ENCODE peak calls at places on chromosome 3, in seven cellular contexts. One of them, this sample, is unnamed.

GRCh38 chr3:15284121-15284889 is 48.1 kb downstream of the SH3BP5 start:
- DNase-seq in astrocyte of the spinal cord: no peak
- DNase-seq in uterus: no peak
- DNase-seq in cardiac fibroblast: peak
- DNase-seq in astrocyte: peak
- DNase-seq in CD8-positive, alpha-beta T cell: no peak
- DNase-seq in heart right ventricle: peak
- DNase-seq in this sample: no peak

GRCh38 chr3:49017978-49018706 is at the start of gene DALRD3:
- DNase-seq in CD8-positive, alpha-beta T cell: peak
- DNase-seq in astrocyte: peak
- DNase-seq in cardiac fibroblast: peak
- DNase-seq in uterus: peak
- DNase-seq in heart right ventricle: peak
- DNase-seq in astrocyte of the spinal cord: peak
- DNase-seq in this sample: no peak

GRCh38 chr3:158727499-158728377 is 4.5 kb downstream of the RARRES1 start:
- DNase-seq in uterus: no peak
- DNase-seq in heart right ventricle: peak
- DNase-seq in astrocyte: peak
- DNase-seq in cardiac fibroblast: peak
- DNase-seq in astrocyte of the spinal cord: peak
- DNase-seq in CD8-positive, alpha-beta T cell: peak
- DNase-seq in this sample: peak

GRCh38 chr3:52253314-52254260 is 8.0 kb downstream of the PPM1M start:
- DNase-seq in CD8-positive, alpha-beta T cell: peak
- DNase-seq in cardiac fibroblast: no peak
- DNase-seq in heart right ventricle: no peak
- DNase-seq in astrocyte: no peak
- DNase-seq in astrocyte of the spinal cord: no peak
- DNase-seq in uterus: no peak
- DNase-seq in this sample: peak

GRCh38 chr3:9951598-9951961 is 628 bp downstream of the PRRT3 start:
- DNase-seq in heart right ventricle: no peak
- DNase-seq in astrocyte of the spinal cord: no peak
- DNase-seq in cardiac fibroblast: no peak
- DNase-seq in astrocyte: no peak
- DNase-seq in CD8-positive, alpha-beta T cell: no peak
- DNase-seq in uterus: no peak
- DNase-seq in this sample: no peak

GRCh38 chr3:178971614-178972013 is 100.0 kb downstream of the ZMAT3 start:
- DNase-seq in astrocyte of the spinal cord: no peak
- DNase-seq in uterus: no peak
- DNase-seq in astrocyte: peak
- DNase-seq in CD8-positive, alpha-beta T cell: no peak
- DNase-seq in cardiac fibroblast: no peak
- DNase-seq in heart right ventricle: no peak
- DNase-seq in this sample: no peak

GRCh38 chr3:48716508-48716981 is 476 bp downstream of the IP6K2 start:
- DNase-seq in heart right ventricle: peak
- DNase-seq in uterus: no peak
- DNase-seq in astrocyte of the spinal cord: no peak
- DNase-seq in CD8-positive, alpha-beta T cell: peak
- DNase-seq in astrocyte: no peak
- DNase-seq in cardiac fibroblast: no peak
- DNase-seq in this sample: no peak

GRCh38 chr3:66795365-66795764 is 202.7 kb upstream of the KBTBD8 start:
- DNase-seq in astrocyte of the spinal cord: peak
- DNase-seq in uterus: no peak
- DNase-seq in astrocyte: no peak
- DNase-seq in CD8-positive, alpha-beta T cell: no peak
- DNase-seq in heart right ventricle: no peak
- DNase-seq in cardiac fibroblast: no peak
- DNase-seq in this sample: no peak

GRCh38 chr3:118884748-118885206 is 149.9 kb downstream of the IGSF11 start:
- DNase-seq in cardiac fibroblast: peak
- DNase-seq in astrocyte of the spinal cord: peak
- DNase-seq in uterus: no peak
- DNase-seq in heart right ventricle: peak
- DNase-seq in CD8-positive, alpha-beta T cell: peak
- DNase-seq in astrocyte: peak
- DNase-seq in this sample: peak

GRCh38 chr3:114365268-114365667 is 71.4 kb downstream of the TIGIT start:
- DNase-seq in astrocyte of the spinal cord: no peak
- DNase-seq in heart right ventricle: no peak
- DNase-seq in uterus: no peak
- DNase-seq in CD8-positive, alpha-beta T cell: no peak
- DNase-seq in cardiac fibroblast: peak
- DNase-seq in astrocyte: no peak
- DNase-seq in this sample: no peak

GRCh38 chr3:73602171-73602570 is 22.6 kb downstream of the PDZRN3 start:
- DNase-seq in CD8-positive, alpha-beta T cell: no peak
- DNase-seq in heart right ventricle: no peak
- DNase-seq in astrocyte: peak
- DNase-seq in cardiac fibroblast: peak
- DNase-seq in astrocyte of the spinal cord: peak
- DNase-seq in uterus: no peak
- DNase-seq in this sample: no peak

GRCh38 chr3:43852066-43852465 is 161.3 kb downstream of the ABHD5 start:
- DNase-seq in cardiac fibroblast: no peak
- DNase-seq in heart right ventricle: no peak
- DNase-seq in CD8-positive, alpha-beta T cell: no peak
- DNase-seq in uterus: no peak
- DNase-seq in astrocyte: peak
- DNase-seq in astrocyte of the spinal cord: peak
- DNase-seq in this sample: no peak

GRCh38 chr3:126704494-126705214 is 614 bp downstream of the CHCHD6 start:
- DNase-seq in astrocyte of the spinal cord: peak
- DNase-seq in uterus: no peak
- DNase-seq in astrocyte: peak
- DNase-seq in cardiac fibroblast: no peak
- DNase-seq in CD8-positive, alpha-beta T cell: no peak
- DNase-seq in heart right ventricle: no peak
- DNase-seq in this sample: no peak

GRCh38 chr3:157475921-157476395 is 27.3 kb downstream of the VEPH1 start:
- DNase-seq in heart right ventricle: no peak
- DNase-seq in CD8-positive, alpha-beta T cell: no peak
- DNase-seq in astrocyte: peak
- DNase-seq in cardiac fibroblast: peak
- DNase-seq in astrocyte of the spinal cord: peak
- DNase-seq in uterus: no peak
- DNase-seq in this sample: no peak

GRCh38 chr3:186512570-186513302 is 31.4 kb downstream of the CRYGS start:
- DNase-seq in astrocyte of the spinal cord: no peak
- DNase-seq in CD8-positive, alpha-beta T cell: no peak
- DNase-seq in uterus: no peak
- DNase-seq in cardiac fibroblast: no peak
- DNase-seq in astrocyte: no peak
- DNase-seq in heart right ventricle: no peak
- DNase-seq in this sample: no peak

GRCh38 chr3:14363379-14363778 is 39.0 kb upstream of the SLC6A6 start:
- DNase-seq in CD8-positive, alpha-beta T cell: no peak
- DNase-seq in astrocyte: no peak
- DNase-seq in astrocyte of the spinal cord: no peak
- DNase-seq in uterus: no peak
- DNase-seq in heart right ventricle: no peak
- DNase-seq in cardiac fibroblast: no peak
- DNase-seq in this sample: no peak

GRCh38 chr3:33063651-33064051 is 33.3 kb downstream of the GLB1 start:
- DNase-seq in astrocyte: peak
- DNase-seq in heart right ventricle: no peak
- DNase-seq in uterus: no peak
- DNase-seq in cardiac fibroblast: peak
- DNase-seq in astrocyte of the spinal cord: no peak
- DNase-seq in CD8-positive, alpha-beta T cell: peak
- DNase-seq in this sample: no peak

GRCh38 chr3:35772364-35773009 is 133.2 kb downstream of the ARPP21 start:
- DNase-seq in astrocyte of the spinal cord: peak
- DNase-seq in astrocyte: peak
- DNase-seq in heart right ventricle: no peak
- DNase-seq in uterus: no peak
- DNase-seq in CD8-positive, alpha-beta T cell: no peak
- DNase-seq in cardiac fibroblast: no peak
- DNase-seq in this sample: no peak

GRCh38 chr3:156751461-156752025 is 74.6 kb upstream of the LEKR1 start:
- DNase-seq in CD8-positive, alpha-beta T cell: no peak
- DNase-seq in astrocyte: peak
- DNase-seq in cardiac fibroblast: peak
- DNase-seq in heart right ventricle: peak
- DNase-seq in uterus: peak
- DNase-seq in astrocyte of the spinal cord: peak
- DNase-seq in this sample: no peak

GRCh38 chr3:36166477-36166876 is 213.8 kb upstream of the STAC start:
- DNase-seq in astrocyte of the spinal cord: peak
- DNase-seq in cardiac fibroblast: no peak
- DNase-seq in astrocyte: peak
- DNase-seq in CD8-positive, alpha-beta T cell: no peak
- DNase-seq in heart right ventricle: no peak
- DNase-seq in uterus: no peak
- DNase-seq in this sample: no peak

GRCh38 chr3:126496894-126497850 is 20.4 kb downstream of the UROC1 start:
- DNase-seq in astrocyte of the spinal cord: no peak
- DNase-seq in heart right ventricle: no peak
- DNase-seq in cardiac fibroblast: no peak
- DNase-seq in uterus: no peak
- DNase-seq in CD8-positive, alpha-beta T cell: no peak
- DNase-seq in astrocyte: no peak
- DNase-seq in this sample: no peak

GRCh38 chr3:120678331-120678845 is 3.7 kb downstream of the HGD start:
- DNase-seq in CD8-positive, alpha-beta T cell: no peak
- DNase-seq in astrocyte of the spinal cord: peak
- DNase-seq in uterus: no peak
- DNase-seq in cardiac fibroblast: peak
- DNase-seq in heart right ventricle: peak
- DNase-seq in astrocyte: peak
- DNase-seq in this sample: no peak

GRCh38 chr3:28295819-28296364 is 52.6 kb upstream of the ZCWPW2 start:
- DNase-seq in cardiac fibroblast: peak
- DNase-seq in astrocyte: no peak
- DNase-seq in heart right ventricle: no peak
- DNase-seq in CD8-positive, alpha-beta T cell: no peak
- DNase-seq in astrocyte of the spinal cord: no peak
- DNase-seq in uterus: no peak
- DNase-seq in this sample: no peak

GRCh38 chr3:57064615-57065014 is 4.2 kb downstream of the SPATA12 start:
- DNase-seq in uterus: no peak
- DNase-seq in cardiac fibroblast: no peak
- DNase-seq in astrocyte: no peak
- DNase-seq in astrocyte of the spinal cord: no peak
- DNase-seq in heart right ventricle: no peak
- DNase-seq in CD8-positive, alpha-beta T cell: no peak
- DNase-seq in this sample: no peak

GRCh38 chr3:9399746-9400145 is 2.3 kb downstream of the SETD5 start:
- DNase-seq in CD8-positive, alpha-beta T cell: no peak
- DNase-seq in astrocyte of the spinal cord: peak
- DNase-seq in astrocyte: peak
- DNase-seq in cardiac fibroblast: peak
- DNase-seq in uterus: peak
- DNase-seq in heart right ventricle: peak
- DNase-seq in this sample: no peak

GRCh38 chr3:11514191-11514770 is 129.4 kb downstream of the VGLL4 start:
- DNase-seq in cardiac fibroblast: peak
- DNase-seq in heart right ventricle: peak
- DNase-seq in astrocyte of the spinal cord: peak
- DNase-seq in astrocyte: peak
- DNase-seq in uterus: peak
- DNase-seq in CD8-positive, alpha-beta T cell: no peak
- DNase-seq in this sample: no peak
- H3K4me3 ChIP-seq in cardiac fibroblast: no peak
- H3K4me3 ChIP-seq in heart right ventricle: no peak
- H3K4me3 ChIP-seq in astrocyte of the spinal cord: no peak
- H3K4me3 ChIP-seq in astrocyte: no peak
- H3K4me3 ChIP-seq in uterus: no peak
- H3K4me3 ChIP-seq in CD8-positive, alpha-beta T cell: no peak
- H3K4me3 ChIP-seq in this sample: no peak

DNA sequence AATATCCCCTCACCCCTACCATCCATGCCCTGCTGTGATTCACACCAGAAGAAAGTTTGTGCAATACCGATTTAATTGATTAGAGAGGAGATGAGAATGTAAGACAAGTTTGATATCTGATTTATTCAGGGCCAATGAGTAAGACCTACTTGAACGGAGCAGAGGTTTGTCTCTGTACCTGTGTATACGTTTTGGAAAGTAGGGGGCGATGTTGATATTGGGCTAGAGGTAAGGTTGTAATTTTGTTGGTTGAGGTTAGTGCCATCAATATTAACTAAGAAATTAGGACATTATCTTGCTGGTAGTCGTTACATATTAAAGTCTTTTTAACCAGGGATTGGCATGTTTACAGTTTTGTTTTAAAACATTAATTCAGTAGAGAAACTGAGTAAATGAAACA is 20.5 kb downstream of the EAF2 start:
- DNase-seq in uterus: no peak
- DNase-seq in astrocyte of the spinal cord: no peak
- DNase-seq in cardiac fibroblast: peak
- DNase-seq in heart right ventricle: no peak
- DNase-seq in CD8-positive, alpha-beta T cell: no peak
- DNase-seq in astrocyte: no peak
- DNase-seq in this sample: no peak
- TF ChIP-seq CTCF in uterus: no peak
- TF ChIP-seq CTCF in astrocyte of the spinal cord: peak
- TF ChIP-seq CTCF in cardiac fibroblast: peak
- TF ChIP-seq CTCF in heart right ventricle: peak
- TF ChIP-seq CTCF in CD8-positive, alpha-beta T cell: no peak
- TF ChIP-seq CTCF in astrocyte: peak
- TF ChIP-seq CTCF in this sample: peak

GRCh38 chr3:101842935-101843330 is 6.4 kb upstream of the NFKBIZ start:
- DNase-seq in astrocyte: no peak
- DNase-seq in uterus: no peak
- DNase-seq in CD8-positive, alpha-beta T cell: no peak
- DNase-seq in astrocyte of the spinal cord: no peak
- DNase-seq in heart right ventricle: no peak
- DNase-seq in cardiac fibroblast: no peak
- DNase-seq in this sample: no peak
- H3K4me3 ChIP-seq in astrocyte: no peak
- H3K4me3 ChIP-seq in uterus: no peak
- H3K4me3 ChIP-seq in CD8-positive, alpha-beta T cell: no peak
- H3K4me3 ChIP-seq in astrocyte of the spinal cord: no peak
- H3K4me3 ChIP-seq in heart right ventricle: no peak
- H3K4me3 ChIP-seq in cardiac fibroblast: no peak
- H3K4me3 ChIP-seq in this sample: no peak

DNA sequence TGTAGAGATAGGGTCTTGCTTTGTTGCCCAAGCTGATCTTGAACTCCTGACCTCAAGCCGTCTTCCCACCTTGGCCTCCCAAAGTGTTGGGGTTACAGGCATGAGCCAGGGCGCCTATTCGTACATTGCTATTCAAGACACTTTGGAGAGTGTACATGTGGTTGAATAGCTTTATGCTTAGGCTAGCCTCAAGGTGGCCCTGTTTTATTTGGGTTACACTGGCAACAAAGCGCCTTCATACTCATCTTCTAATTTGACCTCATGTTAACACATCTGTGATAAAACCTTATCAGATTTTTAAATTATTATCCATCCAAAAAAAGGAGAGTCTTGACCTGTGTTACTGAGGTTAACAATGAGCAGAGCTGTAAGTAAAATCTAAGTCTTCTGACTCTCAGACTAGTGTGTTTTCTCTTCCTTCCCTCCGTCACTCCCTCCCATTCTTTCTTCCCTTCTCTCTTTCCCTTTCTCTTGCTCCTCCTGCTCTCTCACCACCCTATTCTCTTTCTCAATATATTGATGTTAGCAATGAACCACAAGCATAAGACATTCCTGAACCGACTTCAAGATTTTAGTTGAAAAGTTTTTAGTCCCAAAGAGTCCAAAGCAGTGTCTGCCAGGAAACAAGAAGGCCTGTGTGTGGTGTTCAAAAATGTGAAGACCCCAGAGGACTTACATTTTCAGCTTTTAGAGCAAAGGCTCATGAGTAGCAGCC is 603.7 kb upstream of the CFAP20DC start:
- DNase-seq in astrocyte of the spinal cord: no peak
- DNase-seq in uterus: no peak
- DNase-seq in CD8-positive, alpha-beta T cell: no peak
- DNase-seq in cardiac fibroblast: no peak
- DNase-seq in heart right ventricle: no peak
- DNase-seq in astrocyte: no peak
- DNase-seq in this sample: no peak
- TF ChIP-seq CTCF in astrocyte of the spinal cord: no peak
- TF ChIP-seq CTCF in uterus: no peak
- TF ChIP-seq CTCF in CD8-positive, alpha-beta T cell: no peak
- TF ChIP-seq CTCF in cardiac fibroblast: no peak
- TF ChIP-seq CTCF in heart right ventricle: no peak
- TF ChIP-seq CTCF in astrocyte: no peak
- TF ChIP-seq CTCF in this sample: no peak

This sample was measured in GM12864.